ENCODE peak calls at places on chromosome 10, in five cellular contexts. C is GM23248, F is KG1, S is amniotic stem cell, D is esophagus squamous epithelium. Z is an unnamed sample.
A peak's percentile ranks its signal among the peaks of the same experiment; 100 is the strongest.

GRCh38 chr10:105647354-105647753 is 1006.3 kb downstream of the SORCS3 start:
- DNase-seq in C (no peak), F (no peak), S (no peak), D (no peak), Z (no peak)

GRCh38 chr10:91758303-91759146 is 39.7 kb upstream of the TNKS2 start:
- DNase-seq in C (peak; percentile 72), F (no peak), S (peak; percentile 38), D (no peak), Z (peak; percentile 74)

GRCh38 chr10:20993387-20994170 is 96.5 kb upstream of the NEBL start:
- DNase-seq in C (peak; percentile 9), F (no peak), S (no peak), D (no peak), Z (peak; percentile 76)

GRCh38 chr10:99851825-99852224 is 69.4 kb downstream of the ABCC2 start:
- DNase-seq in C (no peak), F (no peak), S (no peak), D (no peak), Z (no peak)

GRCh38 chr10:112004075-112004474 is 179.5 kb downstream of the GPAM start:
- DNase-seq in C (no peak), F (no peak), S (no peak), D (no peak), Z (no peak)

GRCh38 chr10:22253578-22253882 is 35.7 kb upstream of the EBLN1 start:
- DNase-seq in C (peak; percentile 35), F (peak; percentile 38), S (no peak), D (no peak), Z (no peak)

GRCh38 chr10:35271086-35271834 is 65.0 kb upstream of the CCNY start:
- DNase-seq in C (no peak), F (no peak), S (no peak), D (no peak), Z (no peak)

GRCh38 chr10:109838592-109839244 is 84.6 kb downstream of the XPNPEP1 start:
- DNase-seq in C (no peak), F (no peak), S (no peak), D (no peak), Z (no peak)

GRCh38 chr10:133279266-133279960 is 2.7 kb upstream of the ADAM8 start:
- DNase-seq in C (no peak), F (no peak), S (no peak), D (no peak), Z (no peak)

GRCh38 chr10:69321865-69322264 is 43.6 kb downstream of the HK1 start:
- DNase-seq in C (no peak), F (no peak), S (no peak), D (no peak), Z (no peak)

Z was measured in fibroblast of mammary gland.